ENCODE peak calls at places on chromosomes 5 and 9, in eight cellular contexts. N is heart left ventricle; H is GM10248; C is A549; V is M059J; Q is activated CD4-positive, CD25-positive, alpha-beta regulatory T cell; I is KBM-7; P is GM03348. Z is an unnamed sample.

GRCh38 chr9:126151671-126152050 is 175.0 kb upstream of the MVB12B start:
- DNase-seq in C (no peak), I (no peak), H (peak; percentile 10), V (peak; percentile 31), N (no peak), Q (no peak), P (peak; percentile 13), Z (peak; percentile 35)

GRCh38 chr5:59685806-59686205 is 207.7 kb downstream of the PDE4D start:
- DNase-seq in N (no peak), C (no peak), P (no peak), I (no peak), V (no peak), H (no peak), Q (no peak), Z (no peak)

GRCh38 chr5:64883912-64884311 is 115.2 kb downstream of the CWC27 start:
- DNase-seq in N (no peak), P (no peak), C (no peak), Q (no peak), V (peak; percentile 6), I (no peak), H (no peak), Z (peak; percentile 1)

GRCh38 chr9:15707000-15707399 is 154.2 kb downstream of the CCDC171 start:
- DNase-seq in P (no peak), H (no peak), C (no peak), Q (no peak), N (no peak), I (no peak), V (no peak), Z (no peak)

GRCh38 chr5:127492854-127493738 is 24.3 kb upstream of the PRRC1 start:
- DNase-seq in V (peak; percentile 53), Q (no peak), I (peak; percentile 82), P (peak; percentile 40), H (peak; percentile 25), N (no peak), C (peak; percentile 39), Z (peak; percentile 21)

GRCh38 chr5:130514984-130515690 is 610.9 kb downstream of the CHSY3 start:
- DNase-seq in V (peak; percentile 88), P (no peak), N (no peak), Q (no peak), C (no peak), H (no peak), I (no peak), Z (peak; percentile 4)

GRCh38 chr5:38650540-38651275 is 94.3 kb upstream of the LIFR start:
- DNase-seq in C (no peak), H (no peak), I (peak; percentile 45), P (no peak), N (no peak), V (peak; percentile 74), Q (no peak), Z (peak; percentile 63)

GRCh38 chr5:172542651-172543131 is 88.4 kb upstream of the SH3PXD2B start:
- DNase-seq in I (no peak), N (no peak), V (no peak), C (no peak), H (no peak), Q (no peak), P (no peak), Z (no peak)

GRCh38 chr5:150637245-150638052 is 3.0 kb upstream of the SYNPO start:
- DNase-seq in N (peak; percentile 26), H (no peak), V (peak; percentile 97), Q (no peak), C (peak; percentile 94), P (peak; percentile 87), I (no peak), Z (peak; percentile 94)

GRCh38 chr5:123720955-123721354 is 209.0 kb downstream of the CSNK1G3 start:
- DNase-seq in P (no peak), I (no peak), H (no peak), Q (no peak), N (no peak), C (no peak), V (peak; percentile 75), Z (no peak)

GRCh38 chr5:139688712-139689413 is 40.7 kb downstream of the CXXC5 start:
- DNase-seq in I (peak; percentile 49), H (no peak), N (no peak), C (no peak), Q (no peak), V (no peak), P (no peak), Z (peak; percentile 65)

GRCh38 chr5:74386571-74387334 is 253.8 kb downstream of the ENC1 start:
- DNase-seq in C (no peak), I (no peak), Q (no peak), N (no peak), V (peak; percentile 94), P (peak; percentile 54), H (no peak), Z (peak; percentile 70)

GRCh38 chr5:68711311-68712200 is 382.3 kb upstream of the SLC30A5 start:
- DNase-seq in N (no peak), Q (no peak), H (peak; percentile 51), V (no peak), C (no peak), P (no peak), I (no peak), Z (no peak)

GRCh38 chr5:138466900-138467710 is 1.8 kb downstream of the EGR1 start:
- DNase-seq in Q (no peak), H (no peak), C (no peak), V (peak; percentile 54), P (no peak), I (no peak), N (no peak), Z (peak; percentile 56)

GRCh38 chr5:1725641-1726468 is 73.8 kb downstream of the MRPL36 start:
- DNase-seq in N (no peak), H (no peak), C (no peak), Q (no peak), V (no peak), I (no peak), P (no peak), Z (peak; percentile 31)

GRCh38 chr9:92762781-92763708 is 1.6 kb downstream of the BICD2 start:
- DNase-seq in P (no peak), N (no peak), Q (no peak), I (no peak), V (no peak), C (no peak), H (no peak), Z (no peak)

GRCh38 chr9:103713631-103714030 is 380.5 kb upstream of the SMC2 start:
- DNase-seq in P (no peak), Q (no peak), N (no peak), I (no peak), H (no peak), V (no peak), C (no peak), Z (no peak)